ENCODE peak calls at places on chromosomes 16 and 17, in six cellular contexts. Q, S, B, Y, M and I are unnamed samples.
A peak's percentile ranks its signal among the peaks of the same experiment; 100 is the strongest.

GRCh38 chr16:67282447-67282805 is 3.1 kb downstream of the PLEKHG4 start:
- DNase-seq in S (no peak), M (no peak), Y (no peak), Q (no peak), B (no peak), I (no peak)

GRCh38 chr17:32333187-32333586 is 8.8 kb downstream of the C17orf75 start:
- DNase-seq in M (no peak), Q (no peak), Y (no peak), B (no peak), S (no peak), I (no peak)

GRCh38 chr17:39166437-39167335 is 725 bp upstream of the ARL5C start:
- DNase-seq in B (no peak), S (no peak), M (no peak), Y (no peak), Q (no peak), I (no peak)

GRCh38 chr17:50052822-50053653 is 2.9 kb upstream of the ITGA3 start:
- DNase-seq in Y (no peak), Q (no peak), B (no peak), M (peak; percentile 77), S (peak; percentile 81), I (no peak)

GRCh38 chr16:16972831-16973230 is 497.9 kb downstream of the XYLT1 start:
- DNase-seq in B (no peak), S (no peak), Y (no peak), Q (no peak), M (no peak), I (no peak)

GRCh38 chr17:34988644-34989043 is 8.3 kb downstream of the LIG3 start:
- DNase-seq in S (no peak), Q (no peak), M (no peak), B (no peak), Y (no peak), I (no peak)

GRCh38 chr16:69465083-69465721 is 40.8 kb downstream of the CYB5B start:
- DNase-seq in Q (no peak), S (no peak), M (no peak), B (no peak), Y (peak; percentile 23), I (no peak)

GRCh38 chr17:4573682-4574081 is 10.6 kb upstream of the SMTNL2 start:
- DNase-seq in M (no peak), Q (no peak), S (no peak), Y (no peak), B (peak; percentile 19), I (no peak)

GRCh38 chr16:14013571-14014283 is 57.4 kb upstream of the MRTFB start:
- DNase-seq in M (no peak), Q (no peak), S (peak; percentile 49), B (no peak), Y (peak; percentile 19), I (no peak)